ENCODE peak calls at places on chromosomes 11 and 22, in eight cellular contexts. P, Z, W, D, G, E, A and N are unnamed samples.

GRCh38 chr22:21942407-21942895 is 10.2 kb downstream of the PPM1F start:
- DNase-seq in P (no peak), Z (peak; percentile 91), W (no peak), D (peak; percentile 89), G (peak; percentile 22), E (peak; percentile 76), A (no peak), N (no peak)

GRCh38 chr22:29621761-29622526 is 18.5 kb downstream of the NF2 start:
- DNase-seq in P (no peak), Z (peak; percentile 67), W (peak; percentile 40), D (peak; percentile 96), G (no peak), E (no peak), A (no peak), N (no peak)

GRCh38 chr11:65420506-65421203 is 1.9 kb upstream of the NEAT1 start:
- DNase-seq in P (no peak), Z (no peak), W (no peak), D (no peak), G (no peak), E (no peak), A (no peak), N (no peak)

GRCh38 chr11:1870721-1871466 is 18.0 kb downstream of the LSP1 start:
- DNase-seq in P (no peak), Z (no peak), W (peak; percentile 21), D (no peak), G (no peak), E (no peak), A (peak; percentile 47), N (no peak)

GRCh38 chr11:32225491-32226285 is 134.8 kb downstream of the RCN1 start:
- DNase-seq in P (no peak), Z (no peak), W (no peak), D (no peak), G (no peak), E (no peak), A (no peak), N (no peak)

GRCh38 chr22:31891366-31892079 is 52.8 kb upstream of the YWHAH start:
- DNase-seq in P (no peak), Z (no peak), W (no peak), D (no peak), G (no peak), E (no peak), A (no peak), N (no peak)

GRCh38 chr11:112582366-112582765 is 321.7 kb upstream of the PLET1 start:
- DNase-seq in P (no peak), Z (no peak), W (no peak), D (no peak), G (no peak), E (no peak), A (no peak), N (no peak)

GRCh38 chr11:19820100-19820499 is 107.5 kb downstream of the NAV2 start:
- DNase-seq in P (no peak), Z (no peak), W (no peak), D (no peak), G (no peak), E (no peak), A (no peak), N (no peak)

GRCh38 chr11:103433380-103433779 is 324.2 kb downstream of the DYNC2H1 start:
- DNase-seq in P (no peak), Z (peak; percentile 15), W (no peak), D (peak; percentile 85), G (no peak), E (no peak), A (no peak), N (no peak)

GRCh38 chr11:114310095-114310494 is 13.9 kb downstream of the NNMT start:
- DNase-seq in P (no peak), Z (no peak), W (no peak), D (no peak), G (no peak), E (no peak), A (no peak), N (no peak)

GRCh38 chr11:103055174-103055890 is 36.6 kb downstream of the DCUN1D5 start:
- DNase-seq in P (no peak), Z (no peak), W (peak; percentile 62), D (peak; percentile 33), G (no peak), E (no peak), A (no peak), N (no peak)

GRCh38 chr11:46315783-46316563 is 31.3 kb upstream of the DGKZ start:
- DNase-seq in P (no peak), Z (no peak), W (no peak), D (no peak), G (no peak), E (no peak), A (no peak), N (no peak)

GRCh38 chr11:79691445-79691844 is 250.6 kb upstream of the TENM4 start:
- DNase-seq in P (no peak), Z (no peak), W (no peak), D (no peak), G (no peak), E (no peak), A (no peak), N (no peak)

GRCh38 chr11:60370811-60371297 is 7.5 kb upstream of the MS4A7 start:
- DNase-seq in P (no peak), Z (no peak), W (no peak), D (peak; percentile 6), G (no peak), E (no peak), A (no peak), N (no peak)

GRCh38 chr11:121426476-121427454 is 25.3 kb upstream of the SORL1 start:
- DNase-seq in P (no peak), Z (no peak), W (peak; percentile 80), D (no peak), G (peak; percentile 52), E (peak; percentile 71), A (peak; percentile 42), N (peak; percentile 58)

GRCh38 chr11:35151241-35151640 is 12.3 kb downstream of the CD44 start:
- DNase-seq in P (no peak), Z (no peak), W (no peak), D (no peak), G (no peak), E (no peak), A (no peak), N (no peak)

GRCh38 chr11:103920449-103920848 is 116.0 kb upstream of the DDI1 start:
- DNase-seq in P (no peak), Z (no peak), W (no peak), D (peak; percentile 50), G (no peak), E (no peak), A (no peak), N (no peak)

GRCh38 chr11:29679996-29680395 is 336.8 kb downstream of the KCNA4 start:
- DNase-seq in P (no peak), Z (no peak), W (no peak), D (no peak), G (no peak), E (no peak), A (no peak), N (no peak)

GRCh38 chr11:12867531-12867930 is 141.6 kb upstream of the RASSF10 start:
- DNase-seq in P (no peak), Z (no peak), W (no peak), D (no peak), G (no peak), E (no peak), A (no peak), N (no peak)

GRCh38 chr11:86141645-86142569 is 73.0 kb upstream of the PICALM start:
- DNase-seq in P (no peak), Z (no peak), W (no peak), D (no peak), G (no peak), E (no peak), A (no peak), N (no peak)

GRCh38 chr22:50010676-50011446 is 1.7 kb downstream of the IL17REL start:
- DNase-seq in P (no peak), Z (no peak), W (no peak), D (no peak), G (peak; percentile 59), E (no peak), A (peak; percentile 66), N (peak; percentile 62)

GRCh38 chr11:11963842-11964773 is 44.3 kb downstream of the DKK3 start:
- DNase-seq in P (no peak), Z (no peak), W (no peak), D (no peak), G (no peak), E (peak; percentile 85), A (no peak), N (no peak)

GRCh38 chr11:70159612-70160570 is 43.2 kb upstream of the FADD start:
- DNase-seq in P (no peak), Z (no peak), W (no peak), D (peak; percentile 99), G (no peak), E (peak; percentile 70), A (no peak), N (no peak)

GRCh38 chr11:23991140-23991539 is 505.7 kb upstream of the LUZP2 start:
- DNase-seq in P (no peak), Z (peak; percentile 6), W (no peak), D (no peak), G (no peak), E (no peak), A (no peak), N (no peak)

GRCh38 chr11:10323793-10324170 is 18.9 kb downstream of the ADM start:
- DNase-seq in P (no peak), Z (no peak), W (no peak), D (peak; percentile 21), G (no peak), E (no peak), A (no peak), N (no peak)

GRCh38 chr22:17890245-17890671 is 116.0 kb upstream of the BID start:
- DNase-seq in P (no peak), Z (no peak), W (no peak), D (peak; percentile 40), G (no peak), E (no peak), A (no peak), N (no peak)

GRCh38 chr11:118436639-118437045 is 350 bp downstream of the KMT2A start:
- DNase-seq in P (no peak), Z (no peak), W (peak; percentile 18), D (no peak), G (peak; percentile 72), E (peak; percentile 52), A (peak; percentile 70), N (no peak)

GRCh38 chr11:8329336-8329735 is 65.7 kb upstream of the LMO1 start:
- DNase-seq in P (no peak), Z (no peak), W (no peak), D (no peak), G (no peak), E (no peak), A (no peak), N (no peak)

GRCh38 chr11:2987881-2988280 is 4.2 kb downstream of the NAP1L4 start:
- DNase-seq in P (no peak), Z (no peak), W (no peak), D (no peak), G (peak; percentile 36), E (no peak), A (no peak), N (no peak)

GRCh38 chr11:82012276-82012675 is 721.4 kb downstream of the FAM181B start:
- DNase-seq in P (no peak), Z (no peak), W (no peak), D (no peak), G (no peak), E (no peak), A (no peak), N (no peak)

GRCh38 chr11:95228081-95228859 is 2.7 kb downstream of the SESN3 start:
- DNase-seq in P (no peak), Z (no peak), W (no peak), D (peak; percentile 45), G (no peak), E (no peak), A (no peak), N (no peak)

GRCh38 chr22:36331912-36332622 is 55.7 kb downstream of the MYH9 start:
- DNase-seq in P (peak; percentile 44), Z (no peak), W (no peak), D (no peak), G (peak; percentile 65), E (peak; percentile 70), A (no peak), N (peak; percentile 43)

GRCh38 chr11:102436546-102436945 is 16.0 kb downstream of the TMEM123 start:
- DNase-seq in P (no peak), Z (no peak), W (no peak), D (no peak), G (no peak), E (no peak), A (no peak), N (no peak)

GRCh38 chr11:10456519-10456918 is 1.5 kb downstream of the AMPD3 start:
- DNase-seq in P (no peak), Z (no peak), W (no peak), D (no peak), G (no peak), E (no peak), A (no peak), N (no peak)